ENCODE peak calls at places on chromosomes 1 and 21, in nine cellular contexts. I, A, M, K, D, V, J, F and S are unnamed samples. For H3K79me2 and H3K4me1, the result is how much of the 10 kb centered on the place peaks cover.

GRCh38 chr1:225763815-225764548 is 13.6 kb upstream of the SRP9 start:
- DNase-seq in F (no peak), J (no peak), A (no peak), M (no peak), D (peak), I (peak), K (no peak), V (no peak), S (no peak)

GRCh38 chr1:183543619-183544204 is 46.5 kb downstream of the NCF2 start:
- DNase-seq in D (peak), V (peak), I (peak), A (peak), M (peak), F (peak), J (no peak), K (peak), S (peak)

GRCh38 chr1:118122234-118123004 is 62.6 kb downstream of the SPAG17 start:
- DNase-seq in F (no peak), K (peak), J (no peak), D (peak), I (no peak), M (no peak), V (no peak), A (no peak), S (no peak)

GRCh38 chr1:32754282-32755097 is 51.9 kb upstream of the SYNC start:
- DNase-seq in F (no peak), A (peak), D (peak), M (peak), I (peak), J (peak), K (peak), V (peak), S (no peak)

GRCh38 chr1:190176776-190177175 is 300.9 kb downstream of the BRINP3 start:
- DNase-seq in J (no peak), F (no peak), A (no peak), I (peak), D (no peak), M (no peak), V (no peak), K (no peak), S (no peak)

GRCh38 chr1:93317207-93317606 is 28.5 kb upstream of the DR1 start:
- DNase-seq in A (no peak), J (no peak), V (no peak), D (no peak), K (no peak), F (no peak), I (no peak), M (no peak), S (no peak)

GRCh38 chr1:210218047-210218446 is 14.5 kb upstream of the SERTAD4 start:
- DNase-seq in V (no peak), J (no peak), K (no peak), A (no peak), F (no peak), I (peak), D (no peak), M (no peak), S (no peak)

GRCh38 chr1:161718559-161719324 is 2.6 kb upstream of the FCRLB start:
- DNase-seq in A (no peak), I (no peak), F (no peak), D (no peak), V (no peak), J (no peak), M (no peak), K (no peak), S (peak)

GRCh38 chr1:55169126-55169525 is 46.0 kb downstream of the USP24 start:
- DNase-seq in I (no peak), M (no peak), J (no peak), V (no peak), F (no peak), A (no peak), D (no peak), K (no peak), S (no peak)

GRCh38 chr1:204256531-204256930 is 42.7 kb upstream of the GOLT1A start:
- DNase-seq in A (no peak), I (no peak), F (no peak), J (no peak), K (no peak), D (no peak), M (no peak), V (no peak), S (no peak)

GRCh38 chr1:42934111-42934510 is 24.6 kb downstream of the SLC2A1 start:
- DNase-seq in F (no peak), I (no peak), M (no peak), D (no peak), A (no peak), V (no peak), J (peak), K (no peak), S (no peak)
- H3K79me2 ChIP-seq in F (half or more), I (under half), M (half or more), D (half or more), A (half or more), V (half or more), J (under half), K (half or more), S (half or more)

GRCh38 chr1:234168061-234168724 is 205.1 kb upstream of the COA6 start:
- DNase-seq in F (no peak), M (no peak), J (no peak), V (no peak), I (no peak), K (no peak), A (no peak), D (no peak), S (no peak)
- H3K4me1 ChIP-seq in F (under half), M (under half), J (under half), V (under half), I (under half), K (under half), A (under half), D (under half), S (under half)

GRCh38 chr21:41830764-41831452 is 48.2 kb downstream of the PRDM15 start:
- DNase-seq in V (no peak), J (no peak), A (no peak), D (no peak), M (no peak), I (no peak), F (no peak), K (no peak), S (no peak)
- H3K79me2 ChIP-seq in V (under half), J (under half), A (under half), D (under half), M (under half), I (under half), F (under half), K (under half), S (under half)

DNA sequence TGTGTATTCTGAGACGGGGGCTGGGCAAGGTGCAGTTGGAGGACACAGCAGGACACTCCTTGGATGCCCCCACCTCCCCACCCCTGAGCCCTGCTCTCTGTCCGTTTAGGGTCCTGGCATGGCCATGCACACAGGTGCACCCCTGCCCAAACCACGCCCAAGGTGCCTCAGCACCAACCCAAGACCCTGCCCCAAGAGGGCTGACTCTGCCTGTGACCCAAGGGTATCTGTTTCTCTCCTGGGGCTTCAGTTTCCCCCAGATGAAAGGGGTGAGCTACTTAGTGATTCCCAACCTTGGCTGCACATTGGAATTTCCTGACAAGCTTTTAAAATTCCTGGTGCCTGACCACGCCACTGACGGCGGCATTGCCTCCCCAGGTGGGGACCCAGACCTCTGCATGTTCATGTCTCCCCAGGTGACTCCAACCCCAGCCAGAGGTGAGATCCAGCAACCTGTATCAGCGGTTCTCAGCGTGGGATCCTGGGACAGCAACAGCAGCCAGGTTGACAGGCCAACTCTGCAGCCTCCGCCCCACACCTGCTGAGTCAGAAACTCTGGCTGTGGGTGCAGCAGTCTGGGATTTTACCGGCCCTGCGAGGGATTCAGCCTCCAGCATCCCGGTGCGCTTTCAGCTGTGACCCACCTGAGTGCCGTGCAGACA is 483.4 kb downstream of the NPHP4 start:
- DNase-seq in I (no peak), M (no peak), K (no peak), V (peak), J (no peak), A (no peak), D (no peak), F (no peak), S (no peak)
- H3K4me1 ChIP-seq in I (under half), M (under half), K (under half), V (under half), J (under half), A (under half), D (under half), F (under half), S (under half)